ENCODE peak calls at places on chromosomes 12 and 14, in nine cellular contexts. G is left ventricle myocardium inferior, X is heart right ventricle, U is mammary epithelial cell, O is neural progenitor cell, K is pancreas, T is mucosa of descending colon, F is SK-N-SH, J is uterus. V is an unnamed sample. For H3K36me3, the result is how much of the 10 kb centered on the place peaks cover.

GRCh38 chr14:55556929-55557623 is 22.9 kb upstream of the KTN1 start:
- DNase-seq in G (peak), X (peak), U (peak), O (peak), K (peak), T (peak), F (peak), J (peak), V (no peak)

GRCh38 chr14:30681752-30682355 is 59.7 kb downstream of the SCFD1 start:
- DNase-seq in G (no peak), X (no peak), U (no peak), O (no peak), K (no peak), T (no peak), F (peak), J (no peak), V (no peak)

GRCh38 chr14:103711516-103712431 is 3.5 kb downstream of the XRCC3 start:
- DNase-seq in G (peak), X (peak), U (peak), O (no peak), K (no peak), T (peak), F (no peak), J (peak), V (no peak)

GRCh38 chr12:14563051-14563450 is 4.6 kb downstream of the PLBD1 start:
- DNase-seq in G (no peak), X (no peak), U (no peak), O (no peak), K (no peak), T (no peak), F (no peak), J (no peak), V (no peak)

GRCh38 chr12:128337456-128338160 is 70.6 kb downstream of the TMEM132C start:
- DNase-seq in G (no peak), X (no peak), U (no peak), O (peak), K (no peak), T (no peak), F (no peak), J (no peak), V (no peak)

GRCh38 chr12:118061011-118061875 is at the start of gene WSB2:
- DNase-seq in G (peak), X (peak), U (peak), O (peak), K (peak), T (peak), F (peak), J (peak), V (peak)

GRCh38 chr14:73167727-73168126 is 31.4 kb downstream of the PSEN1 start:
- DNase-seq in G (no peak), X (no peak), U (no peak), O (no peak), K (no peak), T (peak), F (no peak), J (no peak), V (no peak)

GRCh38 chr12:11067514-11067913 is 5.4 kb upstream of the TAS2R46 start:
- DNase-seq in G (no peak), X (no peak), U (peak), O (no peak), K (no peak), T (peak), F (no peak), J (peak), V (no peak)

GRCh38 chr12:29320295-29321090 is 60.5 kb downstream of the ERGIC2 start:
- DNase-seq in G (no peak), X (no peak), U (peak), O (no peak), K (no peak), T (no peak), F (no peak), J (no peak), V (no peak)

GRCh38 chr12:630656-631632 is 32.3 kb downstream of the NINJ2 start:
- DNase-seq in G (peak), X (peak), U (no peak), O (peak), K (no peak), T (no peak), F (no peak), J (no peak), V (no peak)

GRCh38 chr14:105493921-105494605 is 3.0 kb downstream of the TEDC1 start:
- DNase-seq in G (peak), X (peak), U (no peak), O (no peak), K (peak), T (no peak), F (no peak), J (peak), V (no peak)

GRCh38 chr12:47874316-47874715 is 30.5 kb downstream of the VDR start:
- DNase-seq in G (no peak), X (no peak), U (no peak), O (no peak), K (no peak), T (no peak), F (no peak), J (no peak), V (no peak)

GRCh38 chr14:90999299-90999698 is 61.1 kb downstream of the RPS6KA5 start:
- DNase-seq in G (no peak), X (no peak), U (no peak), O (peak), K (no peak), T (no peak), F (no peak), J (no peak), V (no peak)

GRCh38 chr12:116659771-116660481 is 77.9 kb downstream of the SPRING1 start:
- DNase-seq in G (no peak), X (no peak), U (peak), O (no peak), K (no peak), T (no peak), F (peak), J (no peak), V (no peak)

GRCh38 chr12:52210925-52211650 is 19.3 kb upstream of the KRT80 start:
- DNase-seq in G (no peak), X (no peak), U (no peak), O (no peak), K (peak), T (no peak), F (no peak), J (peak), V (no peak)

GRCh38 chr14:99687284-99688209 is 3.4 kb downstream of the CYP46A1 start:
- DNase-seq in G (no peak), X (no peak), U (no peak), O (peak), K (peak), T (no peak), F (no peak), J (no peak), V (peak)

GRCh38 chr12:18250313-18250916 is 10.9 kb upstream of the PIK3C2G start:
- DNase-seq in G (no peak), X (no peak), U (peak), O (peak), K (no peak), T (peak), F (peak), J (peak), V (peak)

GRCh38 chr14:78637489-78637888 is 467.3 kb downstream of the NRXN3 start:
- DNase-seq in G (no peak), X (no peak), U (no peak), O (no peak), K (no peak), T (peak), F (no peak), J (no peak), V (no peak)

GRCh38 chr14:50003213-50004021 is 110.5 kb downstream of the ARF6 start:
- DNase-seq in G (peak), X (peak), U (peak), O (peak), K (peak), T (peak), F (peak), J (peak), V (peak)

GRCh38 chr14:22737052-22737451 is 29.4 kb upstream of the OXA1L start:
- DNase-seq in G (no peak), X (no peak), U (no peak), O (no peak), K (no peak), T (no peak), F (no peak), J (no peak), V (no peak)

GRCh38 chr14:26601856-26602255 is 4.0 kb upstream of the NOVA1 start:
- DNase-seq in G (no peak), X (no peak), U (no peak), O (no peak), K (no peak), T (no peak), F (no peak), J (no peak), V (no peak)

GRCh38 chr12:106736051-106736957 is 38.2 kb upstream of the RIC8B start:
- DNase-seq in G (no peak), X (no peak), U (no peak), O (no peak), K (no peak), T (no peak), F (no peak), J (no peak), V (no peak)

GRCh38 chr12:102766961-102767360 is 150.1 kb downstream of the PAH start:
- DNase-seq in G (no peak), X (no peak), U (no peak), O (no peak), K (no peak), T (no peak), F (no peak), J (no peak), V (no peak)

GRCh38 chr12:91732086-91732485 is 413.6 kb downstream of the BTG1 start:
- DNase-seq in G (no peak), X (no peak), U (peak), O (no peak), K (no peak), T (no peak), F (no peak), J (no peak), V (no peak)

GRCh38 chr14:76168531-76168930 is 16.8 kb downstream of the GPATCH2L start:
- DNase-seq in G (no peak), X (no peak), U (peak), O (no peak), K (no peak), T (no peak), F (no peak), J (no peak), V (no peak)

GRCh38 chr14:88872976-88873375 is 48.5 kb downstream of the TTC8 start:
- DNase-seq in G (no peak), X (no peak), U (no peak), O (no peak), K (no peak), T (no peak), F (no peak), J (no peak), V (no peak)

GRCh38 chr12:130339946-130340345 is 2.3 kb downstream of the PIWIL1 start:
- DNase-seq in G (no peak), X (no peak), U (no peak), O (no peak), K (no peak), T (peak), F (no peak), J (no peak), V (no peak)

GRCh38 chr12:321606-322326 is 59.1 kb upstream of the SLC6A13 start:
- DNase-seq in G (no peak), X (no peak), U (peak), O (no peak), K (no peak), T (no peak), F (no peak), J (no peak), V (no peak)

GRCh38 chr12:46489951-46490388 is 117.4 kb upstream of the SLC38A2 start:
- DNase-seq in G (no peak), X (no peak), U (peak), O (no peak), K (no peak), T (no peak), F (no peak), J (no peak), V (no peak)

GRCh38 chr14:91892918-91893527 is 25.7 kb upstream of the TC2N start:
- DNase-seq in G (no peak), X (no peak), U (no peak), O (peak), K (no peak), T (peak), F (peak), J (no peak), V (peak)

GRCh38 chr12:53476769-53477209 is 22.5 kb downstream of the MAP3K12 start:
- DNase-seq in G (no peak), X (no peak), U (no peak), O (peak), K (no peak), T (no peak), F (peak), J (no peak), V (no peak)

GRCh38 chr14:61330511-61330910 is 9.1 kb downstream of the PRKCH start:
- DNase-seq in G (no peak), X (no peak), U (no peak), O (no peak), K (no peak), T (no peak), F (no peak), J (no peak), V (no peak)

GRCh38 chr12:94971923-94972322 is 31.6 kb downstream of the NDUFA12 start:
- DNase-seq in G (no peak), X (no peak), U (no peak), O (no peak), K (no peak), T (no peak), F (no peak), J (no peak), V (no peak)
- H3K36me3 ChIP-seq in G (under half), X (under half), U (under half), O (under half), K (under half), T (under half), F (under half), J (under half), V (under half)

GRCh38 chr12:3197131-3197818 is 120.1 kb downstream of the TSPAN9 start:
- DNase-seq in G (no peak), X (no peak), U (no peak), O (no peak), K (no peak), T (no peak), F (no peak), J (no peak), V (no peak)

GRCh38 chr12:3200779-3201738 is 123.9 kb downstream of the TSPAN9 start:
- DNase-seq in G (no peak), X (no peak), U (no peak), O (peak), K (no peak), T (no peak), F (peak), J (no peak), V (no peak)

GRCh38 chr12:3200032-3200617 is 122.9 kb downstream of the TSPAN9 start:
- DNase-seq in G (peak), X (peak), U (peak), O (peak), K (peak), T (peak), F (peak), J (no peak), V (peak)

GRCh38 chr12:3201741-3202500 is 124.7 kb downstream of the TSPAN9 start:
- DNase-seq in G (peak), X (no peak), U (no peak), O (no peak), K (no peak), T (no peak), F (no peak), J (no peak), V (peak)

DNA sequence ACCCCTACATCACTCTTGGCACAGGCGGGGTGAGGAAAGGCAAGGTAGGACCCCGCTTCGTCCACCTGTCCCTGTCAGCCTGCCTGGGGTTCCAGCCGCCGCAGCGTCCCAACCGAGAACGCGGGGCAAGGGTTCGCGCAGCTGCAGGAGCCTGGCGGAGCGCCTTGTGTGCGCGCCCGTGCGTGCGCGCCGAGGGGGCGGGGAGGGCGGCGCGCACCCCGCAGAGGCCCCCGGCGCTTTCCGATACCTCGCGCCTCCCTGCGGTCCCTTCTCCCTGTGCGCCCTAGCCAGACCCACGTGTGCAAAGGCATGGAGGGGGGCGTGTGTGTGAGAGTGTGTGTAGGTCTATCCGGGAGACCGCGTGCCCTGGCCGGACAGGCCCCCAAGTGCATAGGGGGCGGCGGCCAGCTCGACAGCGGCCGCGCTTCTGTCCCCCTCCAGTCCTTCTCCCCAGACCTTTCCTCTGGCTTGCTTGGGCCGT is 122.4 kb downstream of the TSPAN9 start:
- DNase-seq in G (no peak), X (no peak), U (no peak), O (peak), K (no peak), T (no peak), F (peak), J (no peak), V (peak)
- TF ChIP-seq CTCF in G (no peak), X (no peak), U (no peak), O (no peak), K (no peak), T (no peak), F (no peak), J (no peak), V (no peak)

DNA sequence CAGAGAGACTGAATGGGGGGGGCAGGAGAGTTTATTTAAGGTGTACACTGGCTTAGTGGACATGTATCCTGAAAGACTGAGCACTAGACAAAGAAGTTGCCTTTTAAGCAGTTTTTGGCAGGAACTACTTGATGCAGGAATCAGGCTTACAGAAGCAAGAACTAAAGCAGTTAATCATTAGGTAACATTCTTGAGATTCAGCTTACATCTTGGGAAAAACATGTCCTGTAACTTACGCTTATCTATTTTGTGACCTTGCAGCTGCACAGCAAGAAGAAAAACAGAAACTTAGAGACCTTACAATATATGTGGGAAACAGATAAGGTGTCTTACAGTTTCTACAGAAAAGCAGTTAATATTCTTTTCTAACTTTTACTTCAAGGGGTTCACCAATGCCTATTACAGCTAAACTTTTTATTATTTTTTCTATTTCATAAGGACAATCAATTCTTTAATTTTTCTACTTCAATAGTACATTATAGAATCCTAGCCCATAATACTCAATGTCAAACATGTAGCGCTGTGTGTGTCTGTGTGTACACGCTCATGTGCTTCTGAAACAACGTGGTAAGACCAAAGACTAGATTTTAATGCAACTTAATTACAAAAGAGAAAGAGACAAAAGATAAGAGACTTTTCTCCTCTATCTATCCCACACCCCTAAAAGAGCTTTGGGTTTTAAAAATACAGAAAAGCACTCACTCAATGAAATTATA is 276.9 kb downstream of the PRKD1 start:
- DNase-seq in G (no peak), X (no peak), U (no peak), O (no peak), K (no peak), T (no peak), F (no peak), J (no peak), V (no peak)
- H3K36me3 ChIP-seq in G (under half), X (under half), U (under half), O (under half), K (under half), T (under half), F (under half), J (under half), V (under half)

GRCh38 chr12:2183556-2184541 is 131.1 kb downstream of the CACNA1C start:
- DNase-seq in G (no peak), X (no peak), U (peak), O (peak), K (no peak), T (peak), F (peak), J (peak), V (no peak)
- TF ChIP-seq CTCF in G (peak), X (no peak), U (peak), O (peak), K (no peak), T (no peak), F (peak), J (peak), V (no peak)

GRCh38 chr12:50452795-50453194 is 52.0 kb upstream of the DIP2B start:
- DNase-seq in G (no peak), X (no peak), U (no peak), O (no peak), K (no peak), T (no peak), F (no peak), J (no peak), V (no peak)

GRCh38 chr12:50453872-50454271 is 50.9 kb upstream of the DIP2B start:
- DNase-seq in G (no peak), X (no peak), U (no peak), O (no peak), K (no peak), T (no peak), F (no peak), J (no peak), V (no peak)

DNA sequence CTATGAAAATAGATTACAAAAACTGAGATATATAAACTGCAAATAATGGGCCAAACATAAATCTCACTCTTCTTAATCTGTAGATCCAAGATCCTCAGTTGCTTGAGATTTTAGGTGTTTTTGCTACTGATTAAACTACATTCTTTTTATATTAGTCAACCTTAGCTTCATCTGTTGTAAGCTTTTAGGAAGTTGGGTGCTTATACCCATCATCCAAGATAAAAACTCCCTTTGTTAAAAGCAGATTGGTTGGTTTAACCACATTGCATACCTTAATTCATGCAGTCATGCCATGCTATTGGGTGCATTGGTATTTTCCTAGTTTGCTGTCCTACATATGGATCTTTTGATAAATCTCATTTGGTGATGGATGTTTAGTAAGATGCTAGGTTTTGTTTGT is 46.2 kb upstream of the DIP2B start:
- DNase-seq in G (no peak), X (no peak), U (peak), O (no peak), K (no peak), T (no peak), F (no peak), J (no peak), V (no peak)
- H3K36me3 ChIP-seq in G (half or more), X (half or more), U (under half), O (under half), K (under half), T (under half), F (half or more), J (under half), V (half or more)

GRCh38 chr14:24297190-24297964 is 2.2 kb downstream of the DHRS1 start:
- DNase-seq in G (no peak), X (no peak), U (peak), O (peak), K (no peak), T (peak), F (peak), J (no peak), V (peak)
- TF ChIP-seq CTCF in G (peak), X (no peak), U (peak), O (peak), K (peak), T (no peak), F (peak), J (no peak), V (peak)

DNA sequence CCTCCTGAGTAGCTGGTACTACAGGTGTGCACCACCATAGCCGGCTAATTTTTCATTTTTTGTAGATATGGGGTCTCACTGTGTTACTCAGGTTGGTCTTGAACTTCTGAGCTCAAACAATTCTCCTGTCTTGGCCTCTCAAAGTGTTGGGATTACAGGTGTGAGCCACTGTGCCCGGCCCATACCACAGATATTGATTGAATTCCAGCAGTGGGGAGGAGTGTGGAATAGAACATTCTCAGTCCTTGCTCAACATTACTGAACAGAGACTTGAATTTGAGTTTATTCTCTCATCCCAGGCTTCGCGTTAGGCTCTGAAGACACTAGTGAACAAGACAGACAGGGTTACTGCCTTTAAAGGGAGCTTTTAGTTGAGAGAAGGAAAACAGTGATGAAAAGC is 39.6 kb downstream of the PTPN11 start:
- DNase-seq in G (no peak), X (no peak), U (no peak), O (no peak), K (no peak), T (no peak), F (no peak), J (no peak), V (no peak)
- H3K36me3 ChIP-seq in G (half or more), X (half or more), U (under half), O (under half), K (under half), T (under half), F (under half), J (under half), V (under half)